ENCODE peak calls at places on chromosomes 6 and 20, in ten cellular contexts. T is cardiac muscle cell, Q is body of pancreas, E is sigmoid colon, J is colonic mucosa, X is suprapubic skin, K is Caco-2, R is right atrium auricular region, D is HCT116, P is ascending aorta. V is an unnamed sample.

GRCh38 chr6:32369678-32370077 is 2.0 kb downstream of the TSBP1 start:
- DNase-seq in T (no peak), Q (no peak), E (no peak), J (no peak), X (no peak), K (no peak), R (no peak), D (peak; percentile 66), P (no peak), V (peak; percentile 75)

GRCh38 chr6:106446287-106446885 is 85.9 kb downstream of the CRYBG1 start:
- DNase-seq in T (peak; percentile 20), Q (no peak), E (no peak), J (no peak), X (no peak), K (no peak), R (no peak), D (no peak), P (no peak), V (no peak)

GRCh38 chr6:63787021-63787420 is 151.4 kb downstream of the PHF3 start:
- DNase-seq in T (no peak), Q (no peak), E (no peak), J (no peak), X (no peak), K (no peak), R (no peak), D (no peak), P (no peak), V (no peak)

GRCh38 chr6:44373787-44374186 is 13.7 kb upstream of the CDC5L start:
- DNase-seq in T (no peak), Q (no peak), E (no peak), J (no peak), X (no peak), K (no peak), R (no peak), D (no peak), P (no peak), V (no peak)

GRCh38 chr20:62898970-62899632 is 27.2 kb downstream of the DIDO1 start:
- DNase-seq in T (no peak), Q (no peak), E (no peak), J (no peak), X (no peak), K (no peak), R (no peak), D (no peak), P (no peak), V (no peak)

GRCh38 chr20:46641424-46641823 is 9.8 kb downstream of the SLC13A3 start:
- DNase-seq in T (no peak), Q (no peak), E (no peak), J (no peak), X (no peak), K (no peak), R (no peak), D (no peak), P (no peak), V (no peak)

GRCh38 chr20:46123482-46124245 is 5.5 kb downstream of the CD40 start:
- DNase-seq in T (no peak), Q (no peak), E (no peak), J (no peak), X (no peak), K (no peak), R (no peak), D (no peak), P (no peak), V (no peak)

GRCh38 chr20:13028001-13028400 is 19.2 kb downstream of the SPTLC3 start:
- DNase-seq in T (no peak), Q (no peak), E (no peak), J (no peak), X (no peak), K (no peak), R (no peak), D (no peak), P (no peak), V (no peak)

GRCh38 chr20:6533321-6533720 is 234.2 kb upstream of the BMP2 start:
- DNase-seq in T (no peak), Q (no peak), E (no peak), J (no peak), X (no peak), K (no peak), R (no peak), D (no peak), P (no peak), V (peak; percentile 61)

GRCh38 chr20:57211949-57212889 is 54.2 kb downstream of the BMP7 start:
- DNase-seq in T (peak; percentile 52), Q (peak; percentile 93), E (peak; percentile 91), J (peak; percentile 51), X (peak; percentile 83), K (no peak), R (peak; percentile 74), D (peak; percentile 68), P (peak; percentile 15), V (peak; percentile 86)

GRCh38 chr6:125363360-125364121 is 61.8 kb upstream of the HDDC2 start:
- DNase-seq in T (peak; percentile 83), Q (peak; percentile 33), E (peak; percentile 82), J (no peak), X (peak; percentile 82), K (peak; percentile 36), R (peak; percentile 83), D (no peak), P (peak; percentile 12), V (no peak)

GRCh38 chr20:61042501-61043385 is 209.3 kb upstream of the CDH4 start:
- DNase-seq in T (peak; percentile 32), Q (no peak), E (no peak), J (no peak), X (no peak), K (no peak), R (peak; percentile 23), D (no peak), P (no peak), V (peak; percentile 1)

GRCh38 chr20:17229256-17229655 is 2.4 kb downstream of the PCSK2 start:
- DNase-seq in T (no peak), Q (no peak), E (no peak), J (no peak), X (no peak), K (no peak), R (no peak), D (no peak), P (no peak), V (no peak)

GRCh38 chr6:118216751-118217150 is 309.7 kb downstream of the SLC35F1 start:
- DNase-seq in T (no peak), Q (no peak), E (no peak), J (no peak), X (no peak), K (no peak), R (no peak), D (no peak), P (no peak), V (no peak)

GRCh38 chr20:59219206-59219605 is 55.6 kb downstream of the ZNF831 start:
- DNase-seq in T (no peak), Q (no peak), E (no peak), J (no peak), X (no peak), K (no peak), R (no peak), D (no peak), P (no peak), V (no peak)

GRCh38 chr20:59214619-59215547 is 51.3 kb downstream of the ZNF831 start:
- DNase-seq in T (no peak), Q (no peak), E (no peak), J (no peak), X (no peak), K (no peak), R (no peak), D (no peak), P (no peak), V (no peak)

GRCh38 chr20:59217162-59217561 is 53.5 kb downstream of the ZNF831 start:
- DNase-seq in T (no peak), Q (no peak), E (no peak), J (no peak), X (no peak), K (no peak), R (no peak), D (no peak), P (no peak), V (no peak)

GRCh38 chr20:59220161-59220560 is 56.5 kb downstream of the ZNF831 start:
- DNase-seq in T (no peak), Q (no peak), E (no peak), J (no peak), X (no peak), K (no peak), R (no peak), D (no peak), P (no peak), V (no peak)

DNA sequence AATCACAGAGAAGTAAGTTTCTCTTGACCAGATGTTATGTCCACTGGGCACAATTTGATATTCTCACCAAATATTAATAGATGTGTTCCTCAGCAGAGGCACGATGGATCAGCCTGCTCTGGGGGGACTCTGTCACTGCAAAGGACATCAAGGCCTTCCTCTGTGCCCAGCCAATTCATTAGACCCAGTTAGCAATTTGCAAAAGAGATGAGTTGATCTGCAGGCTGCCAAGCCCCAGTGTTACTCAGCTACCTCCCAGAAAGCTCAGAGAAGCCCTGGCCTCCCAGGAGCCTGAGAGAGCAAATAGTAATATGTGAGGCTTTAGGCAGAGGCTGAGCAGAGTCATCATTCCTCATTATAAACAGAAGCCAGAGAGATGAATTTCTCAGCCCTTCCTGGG is 54.2 kb downstream of the ZNF831 start:
- DNase-seq in T (no peak), Q (no peak), E (no peak), J (no peak), X (no peak), K (no peak), R (no peak), D (no peak), P (no peak), V (no peak)
- H3K4me3 ChIP-seq in T (no peak overlapping the region), Q (no peak overlapping the region), E (no peak overlapping the region), J (no peak overlapping the region), X (no peak overlapping the region), K (no peak overlapping the region), R (no peak overlapping the region), D (no peak overlapping the region), P (no peak overlapping the region), V (no peak overlapping the region)

GRCh38 chr6:90193359-90193758 is 103.3 kb downstream of the BACH2 start:
- DNase-seq in T (no peak), Q (no peak), E (no peak), J (no peak), X (no peak), K (no peak), R (no peak), D (no peak), P (no peak), V (no peak)
- TF ChIP-seq CTCF in T (no peak), Q (no peak), E (no peak), J (no peak), X (no peak), K (no peak), R (no peak), D (no peak), P (no peak), V (no peak)

DNA sequence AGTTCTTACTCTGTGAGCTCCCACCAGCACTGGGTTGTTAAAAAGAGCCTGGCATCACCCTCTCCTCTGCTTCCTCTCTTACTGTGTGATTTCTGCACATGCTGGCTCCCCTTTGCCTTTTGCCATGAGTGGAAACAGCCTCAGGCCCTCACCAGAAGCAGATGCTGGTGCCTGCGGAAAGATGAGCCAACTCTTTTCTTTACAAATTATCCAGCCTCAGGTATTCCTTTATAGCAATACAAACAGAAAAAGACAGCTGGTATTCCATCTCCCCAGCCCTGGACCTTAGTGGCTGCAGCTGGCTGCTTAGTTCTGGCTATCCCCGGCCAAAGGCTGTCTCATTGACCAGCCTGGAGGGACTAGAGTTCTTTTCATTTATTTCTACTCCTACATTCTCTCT is 129.1 kb downstream of the IMPG1 start:
- DNase-seq in T (no peak), Q (no peak), E (no peak), J (no peak), X (no peak), K (no peak), R (no peak), D (no peak), P (no peak), V (no peak)
- H3K36me3 ChIP-seq in T (no peaks in the 10 kb centered on the region), Q (no peaks in the 10 kb centered on the region), E (no peaks in the 10 kb centered on the region), J (no peaks in the 10 kb centered on the region), X (no peaks in the 10 kb centered on the region), K (no peaks in the 10 kb centered on the region), R (no peaks in the 10 kb centered on the region), D (no peaks in the 10 kb centered on the region), P (no peaks in the 10 kb centered on the region), V (no peaks in the 10 kb centered on the region)

GRCh38 chr20:35277127-35277526 is 795 bp downstream of the MMP24OS start:
- DNase-seq in T (no peak), Q (no peak), E (no peak), J (no peak), X (no peak), K (no peak), R (no peak), D (no peak), P (no peak), V (no peak)
- H3K4me3 ChIP-seq in T (peak overlapping the region; percentile 70), Q (peak overlapping the region; percentile 66), E (peak overlapping the region; percentile 87), J (peak overlapping the region; percentile 89), X (peak overlapping the region; percentile 86), K (peak overlapping the region; percentile 58), R (peak overlapping the region; percentile 90), D (peak overlapping the region; percentile 87), P (peak overlapping the region; percentile 99), V (peak overlapping the region; percentile 78)